ENCODE peak calls at places on chromosomes 16 and 17, in five cellular contexts. One of them, this sample, is unnamed.

GRCh38 chr16:87845213-87845612 is 24.1 kb downstream of the SLC7A5 start:
- DNase-seq in fibroblast of mammary gland: no peak
- DNase-seq in C1 segment of cervical spinal cord: no peak
- DNase-seq in dorsolateral prefrontal cortex: no peak
- DNase-seq in MM.1S: no peak
- DNase-seq in this sample: no peak

GRCh38 chr16:14041164-14041563 is 30.0 kb upstream of the MRTFB start:
- DNase-seq in fibroblast of mammary gland: no peak
- DNase-seq in C1 segment of cervical spinal cord: no peak
- DNase-seq in dorsolateral prefrontal cortex: no peak
- DNase-seq in MM.1S: peak; percentile 63
- DNase-seq in this sample: no peak

GRCh38 chr17:8167526-8167925 is 4.8 kb upstream of the VAMP2 start:
- DNase-seq in C1 segment of cervical spinal cord: no peak
- DNase-seq in MM.1S: no peak
- DNase-seq in fibroblast of mammary gland: no peak
- DNase-seq in dorsolateral prefrontal cortex: no peak
- DNase-seq in this sample: no peak

GRCh38 chr17:73952136-73952497 is 251.4 kb upstream of the RPL38 start:
- DNase-seq in C1 segment of cervical spinal cord: peak; percentile 41
- DNase-seq in fibroblast of mammary gland: no peak
- DNase-seq in dorsolateral prefrontal cortex: no peak
- DNase-seq in MM.1S: no peak
- DNase-seq in this sample: no peak

GRCh38 chr17:66190738-66191606 is 961 bp downstream of the CEP112 start:
- DNase-seq in MM.1S: no peak
- DNase-seq in dorsolateral prefrontal cortex: peak; percentile 4
- DNase-seq in fibroblast of mammary gland: peak; percentile 78
- DNase-seq in C1 segment of cervical spinal cord: no peak
- DNase-seq in this sample: peak; percentile 72

GRCh38 chr16:80693553-80693952 is 110.8 kb downstream of the CDYL2 start:
- DNase-seq in MM.1S: no peak
- DNase-seq in C1 segment of cervical spinal cord: no peak
- DNase-seq in fibroblast of mammary gland: peak; percentile 4
- DNase-seq in dorsolateral prefrontal cortex: no peak
- DNase-seq in this sample: no peak

GRCh38 chr16:81035398-81035974 is at the start of gene ATMIN:
- DNase-seq in MM.1S: peak; percentile 82
- DNase-seq in fibroblast of mammary gland: peak; percentile 67
- DNase-seq in C1 segment of cervical spinal cord: peak; percentile 35
- DNase-seq in dorsolateral prefrontal cortex: peak; percentile 76
- DNase-seq in this sample: peak; percentile 80

GRCh38 chr17:17495448-17496188 is 577 bp downstream of the RASD1 start:
- DNase-seq in fibroblast of mammary gland: peak; percentile 28
- DNase-seq in dorsolateral prefrontal cortex: peak; percentile 27
- DNase-seq in C1 segment of cervical spinal cord: no peak
- DNase-seq in MM.1S: no peak
- DNase-seq in this sample: peak; percentile 27

GRCh38 chr17:40089085-40089895 is 11.1 kb downstream of the NR1D1 start:
- DNase-seq in dorsolateral prefrontal cortex: no peak
- DNase-seq in C1 segment of cervical spinal cord: no peak
- DNase-seq in MM.1S: no peak
- DNase-seq in fibroblast of mammary gland: no peak
- DNase-seq in this sample: no peak

GRCh38 chr16:19598805-19599204 is 43.3 kb downstream of the VPS35L start:
- DNase-seq in MM.1S: no peak
- DNase-seq in dorsolateral prefrontal cortex: no peak
- DNase-seq in fibroblast of mammary gland: no peak
- DNase-seq in C1 segment of cervical spinal cord: no peak
- DNase-seq in this sample: no peak

This sample was measured in fibroblast of pulmonary artery.